ENCODE peak calls at places on chromosomes 16 and 17, in seven cellular contexts. C, H, U, G, N, O and Y are unnamed samples.

GRCh38 chr16:31327675-31328225 is 27.2 kb upstream of the ITGAX start:
- DNase-seq in H (no peak), G (no peak), C (no peak), O (no peak), U (no peak), N (no peak), Y (no peak)

GRCh38 chr17:67328026-67328425 is 38.4 kb downstream of the PSMD12 start:
- DNase-seq in O (no peak), G (no peak), U (no peak), C (no peak), H (no peak), N (no peak), Y (no peak)

GRCh38 chr16:63361032-63361624 is 1324.9 kb upstream of the CDH8 start:
- DNase-seq in H (no peak), G (peak), N (peak), U (peak), C (peak), O (no peak), Y (no peak)

GRCh38 chr17:17042851-17043667 is 802 bp downstream of the MPRIP start:
- DNase-seq in O (peak), N (no peak), G (no peak), H (no peak), U (no peak), C (peak), Y (no peak)

GRCh38 chr17:40484285-40484972 is 17.0 kb downstream of the TNS4 start:
- DNase-seq in U (no peak), O (no peak), N (no peak), H (no peak), G (no peak), C (no peak), Y (no peak)

GRCh38 chr17:74643826-74644225 is 20.3 kb upstream of the CD300E start:
- DNase-seq in U (no peak), C (no peak), G (no peak), N (no peak), O (no peak), H (no peak), Y (no peak)

GRCh38 chr17:27597783-27598320 is 33.1 kb upstream of the LGALS9 start:
- DNase-seq in G (no peak), N (no peak), C (no peak), O (no peak), H (no peak), U (no peak), Y (no peak)

GRCh38 chr16:50267151-50267631 is 840 bp downstream of the ADCY7 start:
- DNase-seq in H (no peak), C (no peak), U (no peak), O (no peak), N (no peak), G (no peak), Y (no peak)

GRCh38 chr16:50305441-50306061 is 39.2 kb downstream of the ADCY7 start:
- DNase-seq in O (no peak), N (no peak), C (no peak), H (no peak), U (no peak), G (no peak), Y (peak)

GRCh38 chr16:19488213-19488640 is 33.7 kb downstream of the GDE1 start:
- DNase-seq in N (no peak), H (no peak), U (no peak), G (no peak), C (no peak), O (no peak), Y (no peak)

GRCh38 chr16:89320717-89321501 is 103.4 kb downstream of the ZNF778 start:
- DNase-seq in C (peak), H (peak), O (no peak), G (no peak), U (peak), N (no peak), Y (peak)

GRCh38 chr17:6641374-6641818 is 536 bp downstream of the TXNDC17 start:
- DNase-seq in O (no peak), C (peak), U (peak), G (no peak), N (no peak), H (no peak), Y (no peak)